ENCODE peak calls at places on chromosome 14, in ten cellular contexts. One of them, this sample, is unnamed.

GRCh38 chr14:52111583-52111982 is 42.7 kb upstream of the NID2 start:
- DNase-seq in epithelial cell of esophagus: peak
- DNase-seq in CD8-positive, alpha-beta memory T cell: no peak
- DNase-seq in lower lobe of right lung: no peak
- DNase-seq in MM.1S: no peak
- DNase-seq in fibroblast of pulmonary artery: peak
- DNase-seq in fibroblast of lung: peak
- DNase-seq in astrocyte of the spinal cord: peak
- DNase-seq in bronchial epithelial cell: peak
- DNase-seq in mucosa of descending colon: no peak
- DNase-seq in this sample: no peak

GRCh38 chr14:101634453-101635237 is 73.3 kb downstream of the DIO3 start:
- DNase-seq in epithelial cell of esophagus: no peak
- DNase-seq in CD8-positive, alpha-beta memory T cell: no peak
- DNase-seq in lower lobe of right lung: no peak
- DNase-seq in MM.1S: no peak
- DNase-seq in fibroblast of pulmonary artery: no peak
- DNase-seq in fibroblast of lung: no peak
- DNase-seq in astrocyte of the spinal cord: no peak
- DNase-seq in bronchial epithelial cell: no peak
- DNase-seq in mucosa of descending colon: no peak
- DNase-seq in this sample: no peak

GRCh38 chr14:104732355-104732804 is 8.4 kb downstream of the ADSS1 start:
- DNase-seq in epithelial cell of esophagus: peak
- DNase-seq in CD8-positive, alpha-beta memory T cell: no peak
- DNase-seq in lower lobe of right lung: peak
- DNase-seq in MM.1S: no peak
- DNase-seq in fibroblast of pulmonary artery: no peak
- DNase-seq in fibroblast of lung: no peak
- DNase-seq in astrocyte of the spinal cord: no peak
- DNase-seq in bronchial epithelial cell: peak
- DNase-seq in mucosa of descending colon: peak
- DNase-seq in this sample: peak

GRCh38 chr14:98754343-98755025 is 517.5 kb downstream of the BCL11B start:
- DNase-seq in epithelial cell of esophagus: peak
- DNase-seq in CD8-positive, alpha-beta memory T cell: no peak
- DNase-seq in lower lobe of right lung: no peak
- DNase-seq in MM.1S: no peak
- DNase-seq in fibroblast of pulmonary artery: no peak
- DNase-seq in fibroblast of lung: no peak
- DNase-seq in astrocyte of the spinal cord: peak
- DNase-seq in bronchial epithelial cell: peak
- DNase-seq in mucosa of descending colon: no peak
- DNase-seq in this sample: no peak

GRCh38 chr14:90381999-90382451 is 14.8 kb upstream of the CALM1 start:
- DNase-seq in epithelial cell of esophagus: no peak
- DNase-seq in CD8-positive, alpha-beta memory T cell: peak
- DNase-seq in lower lobe of right lung: peak
- DNase-seq in MM.1S: no peak
- DNase-seq in fibroblast of pulmonary artery: no peak
- DNase-seq in fibroblast of lung: no peak
- DNase-seq in astrocyte of the spinal cord: no peak
- DNase-seq in bronchial epithelial cell: peak
- DNase-seq in mucosa of descending colon: peak
- DNase-seq in this sample: peak

GRCh38 chr14:68564826-68565760 is 227.8 kb downstream of the ZFP36L1 start:
- DNase-seq in epithelial cell of esophagus: peak
- DNase-seq in CD8-positive, alpha-beta memory T cell: no peak
- DNase-seq in lower lobe of right lung: no peak
- DNase-seq in MM.1S: no peak
- DNase-seq in fibroblast of pulmonary artery: peak
- DNase-seq in fibroblast of lung: no peak
- DNase-seq in astrocyte of the spinal cord: no peak
- DNase-seq in bronchial epithelial cell: no peak
- DNase-seq in mucosa of descending colon: no peak
- DNase-seq in this sample: no peak

GRCh38 chr14:35112641-35113040 is 9.1 kb downstream of the PPP2R3C start:
- DNase-seq in epithelial cell of esophagus: no peak
- DNase-seq in CD8-positive, alpha-beta memory T cell: no peak
- DNase-seq in lower lobe of right lung: no peak
- DNase-seq in MM.1S: no peak
- DNase-seq in fibroblast of pulmonary artery: no peak
- DNase-seq in fibroblast of lung: no peak
- DNase-seq in astrocyte of the spinal cord: no peak
- DNase-seq in bronchial epithelial cell: no peak
- DNase-seq in mucosa of descending colon: no peak
- DNase-seq in this sample: no peak

GRCh38 chr14:73599494-73599893 is 7.8 kb downstream of the ACOT4 start:
- DNase-seq in epithelial cell of esophagus: no peak
- DNase-seq in CD8-positive, alpha-beta memory T cell: no peak
- DNase-seq in lower lobe of right lung: no peak
- DNase-seq in MM.1S: no peak
- DNase-seq in fibroblast of pulmonary artery: no peak
- DNase-seq in fibroblast of lung: no peak
- DNase-seq in astrocyte of the spinal cord: no peak
- DNase-seq in bronchial epithelial cell: no peak
- DNase-seq in mucosa of descending colon: peak
- DNase-seq in this sample: no peak

GRCh38 chr14:39320318-39320717 is 86.6 kb downstream of the MIA2 start:
- DNase-seq in epithelial cell of esophagus: no peak
- DNase-seq in CD8-positive, alpha-beta memory T cell: no peak
- DNase-seq in lower lobe of right lung: no peak
- DNase-seq in MM.1S: no peak
- DNase-seq in fibroblast of pulmonary artery: peak
- DNase-seq in fibroblast of lung: peak
- DNase-seq in astrocyte of the spinal cord: no peak
- DNase-seq in bronchial epithelial cell: no peak
- DNase-seq in mucosa of descending colon: no peak
- DNase-seq in this sample: no peak

GRCh38 chr14:100815478-100816285 is 10.2 kb upstream of the MEG3 start:
- DNase-seq in epithelial cell of esophagus: no peak
- DNase-seq in CD8-positive, alpha-beta memory T cell: no peak
- DNase-seq in lower lobe of right lung: no peak
- DNase-seq in MM.1S: no peak
- DNase-seq in fibroblast of pulmonary artery: peak
- DNase-seq in fibroblast of lung: peak
- DNase-seq in astrocyte of the spinal cord: peak
- DNase-seq in bronchial epithelial cell: no peak
- DNase-seq in mucosa of descending colon: no peak
- DNase-seq in this sample: no peak

GRCh38 chr14:93857500-93857899 is 69.2 kb upstream of the PRIMA1 start:
- DNase-seq in epithelial cell of esophagus: no peak
- DNase-seq in CD8-positive, alpha-beta memory T cell: no peak
- DNase-seq in lower lobe of right lung: no peak
- DNase-seq in MM.1S: no peak
- DNase-seq in fibroblast of pulmonary artery: no peak
- DNase-seq in fibroblast of lung: no peak
- DNase-seq in astrocyte of the spinal cord: no peak
- DNase-seq in bronchial epithelial cell: no peak
- DNase-seq in mucosa of descending colon: no peak
- DNase-seq in this sample: no peak

GRCh38 chr14:25607095-25607657 is 557.2 kb upstream of the STXBP6 start:
- DNase-seq in epithelial cell of esophagus: no peak
- DNase-seq in CD8-positive, alpha-beta memory T cell: no peak
- DNase-seq in lower lobe of right lung: no peak
- DNase-seq in MM.1S: no peak
- DNase-seq in fibroblast of pulmonary artery: no peak
- DNase-seq in fibroblast of lung: no peak
- DNase-seq in astrocyte of the spinal cord: no peak
- DNase-seq in bronchial epithelial cell: no peak
- DNase-seq in mucosa of descending colon: no peak
- DNase-seq in this sample: no peak

GRCh38 chr14:103104654-103105511 is 10.4 kb downstream of the EXOC3L4 start:
- DNase-seq in epithelial cell of esophagus: peak
- DNase-seq in CD8-positive, alpha-beta memory T cell: peak
- DNase-seq in lower lobe of right lung: peak
- DNase-seq in MM.1S: peak
- DNase-seq in fibroblast of pulmonary artery: peak
- DNase-seq in fibroblast of lung: peak
- DNase-seq in astrocyte of the spinal cord: peak
- DNase-seq in bronchial epithelial cell: no peak
- DNase-seq in mucosa of descending colon: peak
- DNase-seq in this sample: no peak

GRCh38 chr14:100147181-100147631 is 12.2 kb downstream of the DEGS2 start:
- DNase-seq in epithelial cell of esophagus: no peak
- DNase-seq in CD8-positive, alpha-beta memory T cell: peak
- DNase-seq in lower lobe of right lung: peak
- DNase-seq in MM.1S: no peak
- DNase-seq in fibroblast of pulmonary artery: no peak
- DNase-seq in fibroblast of lung: no peak
- DNase-seq in astrocyte of the spinal cord: no peak
- DNase-seq in bronchial epithelial cell: no peak
- DNase-seq in mucosa of descending colon: no peak
- DNase-seq in this sample: no peak

DNA sequence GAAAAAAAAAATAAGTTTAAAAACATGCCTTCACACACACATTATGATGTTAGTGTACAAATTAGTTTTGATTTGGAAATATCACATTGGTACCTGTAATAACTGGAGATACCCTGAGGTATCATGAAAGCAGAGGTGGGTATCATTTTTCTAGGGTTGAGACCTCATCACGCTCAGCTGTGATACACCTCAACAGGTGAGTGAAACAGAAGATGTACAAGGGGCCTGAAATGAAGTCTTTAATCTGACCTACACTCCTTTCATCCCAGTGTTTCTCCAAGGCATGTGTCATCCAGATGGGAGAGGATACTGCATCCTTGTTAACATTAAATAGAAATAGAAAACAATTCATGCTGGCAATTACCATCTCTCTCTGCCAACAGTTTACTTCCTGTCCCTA is 7.4 kb downstream of the BMP4 start:
- DNase-seq in epithelial cell of esophagus: no peak
- DNase-seq in CD8-positive, alpha-beta memory T cell: no peak
- DNase-seq in lower lobe of right lung: no peak
- DNase-seq in MM.1S: no peak
- DNase-seq in fibroblast of pulmonary artery: no peak
- DNase-seq in fibroblast of lung: no peak
- DNase-seq in astrocyte of the spinal cord: no peak
- DNase-seq in bronchial epithelial cell: no peak
- DNase-seq in mucosa of descending colon: no peak
- DNase-seq in this sample: no peak
- H3K4me3 ChIP-seq in epithelial cell of esophagus: no peak
- H3K4me3 ChIP-seq in CD8-positive, alpha-beta memory T cell: no peak
- H3K4me3 ChIP-seq in lower lobe of right lung: no peak
- H3K4me3 ChIP-seq in MM.1S: no peak
- H3K4me3 ChIP-seq in fibroblast of pulmonary artery: no peak
- H3K4me3 ChIP-seq in fibroblast of lung: no peak
- H3K4me3 ChIP-seq in astrocyte of the spinal cord: no peak
- H3K4me3 ChIP-seq in bronchial epithelial cell: no peak
- H3K4me3 ChIP-seq in mucosa of descending colon: no peak
- H3K4me3 ChIP-seq in this sample: no peak

DNA sequence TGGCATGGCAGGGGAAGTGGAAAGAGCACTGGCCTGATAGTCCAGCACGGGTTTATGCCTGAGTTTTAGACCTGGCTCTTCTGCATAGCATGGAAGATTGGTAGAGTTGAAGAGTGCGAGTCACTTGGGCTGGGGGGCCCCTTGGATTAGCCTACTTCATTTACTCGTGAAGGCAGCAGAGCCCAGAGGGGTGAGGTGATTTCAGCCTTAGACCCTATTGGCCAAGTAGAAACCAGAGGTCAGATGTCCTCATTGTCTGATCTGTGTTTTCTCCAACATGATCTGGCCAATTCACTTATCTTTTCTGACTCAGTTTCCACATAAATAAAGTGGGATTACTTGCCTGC is 1.9 kb downstream of the PLEKHG3 start:
- DNase-seq in epithelial cell of esophagus: no peak
- DNase-seq in CD8-positive, alpha-beta memory T cell: no peak
- DNase-seq in lower lobe of right lung: no peak
- DNase-seq in MM.1S: no peak
- DNase-seq in fibroblast of pulmonary artery: no peak
- DNase-seq in fibroblast of lung: no peak
- DNase-seq in astrocyte of the spinal cord: no peak
- DNase-seq in bronchial epithelial cell: no peak
- DNase-seq in mucosa of descending colon: no peak
- DNase-seq in this sample: no peak
- H3K4me3 ChIP-seq in epithelial cell of esophagus: peak
- H3K4me3 ChIP-seq in CD8-positive, alpha-beta memory T cell: no peak
- H3K4me3 ChIP-seq in lower lobe of right lung: peak
- H3K4me3 ChIP-seq in MM.1S: no peak
- H3K4me3 ChIP-seq in fibroblast of pulmonary artery: no peak
- H3K4me3 ChIP-seq in fibroblast of lung: no peak
- H3K4me3 ChIP-seq in astrocyte of the spinal cord: no peak
- H3K4me3 ChIP-seq in bronchial epithelial cell: peak
- H3K4me3 ChIP-seq in mucosa of descending colon: no peak
- H3K4me3 ChIP-seq in this sample: peak

GRCh38 chr14:20622816-20623291 is 18.6 kb downstream of the OR6S1 start:
- DNase-seq in epithelial cell of esophagus: no peak
- DNase-seq in CD8-positive, alpha-beta memory T cell: no peak
- DNase-seq in lower lobe of right lung: no peak
- DNase-seq in MM.1S: no peak
- DNase-seq in fibroblast of pulmonary artery: no peak
- DNase-seq in fibroblast of lung: no peak
- DNase-seq in astrocyte of the spinal cord: no peak
- DNase-seq in bronchial epithelial cell: no peak
- DNase-seq in mucosa of descending colon: no peak
- DNase-seq in this sample: no peak
- H3K4me3 ChIP-seq in epithelial cell of esophagus: no peak
- H3K4me3 ChIP-seq in CD8-positive, alpha-beta memory T cell: no peak
- H3K4me3 ChIP-seq in lower lobe of right lung: peak
- H3K4me3 ChIP-seq in MM.1S: no peak
- H3K4me3 ChIP-seq in fibroblast of pulmonary artery: no peak
- H3K4me3 ChIP-seq in fibroblast of lung: no peak
- H3K4me3 ChIP-seq in astrocyte of the spinal cord: no peak
- H3K4me3 ChIP-seq in bronchial epithelial cell: no peak
- H3K4me3 ChIP-seq in mucosa of descending colon: no peak
- H3K4me3 ChIP-seq in this sample: no peak

GRCh38 chr14:23485311-23485710 is 15.8 kb downstream of the NGDN start:
- DNase-seq in epithelial cell of esophagus: no peak
- DNase-seq in CD8-positive, alpha-beta memory T cell: no peak
- DNase-seq in lower lobe of right lung: no peak
- DNase-seq in MM.1S: no peak
- DNase-seq in fibroblast of pulmonary artery: no peak
- DNase-seq in fibroblast of lung: no peak
- DNase-seq in astrocyte of the spinal cord: no peak
- DNase-seq in bronchial epithelial cell: no peak
- DNase-seq in mucosa of descending colon: no peak
- DNase-seq in this sample: no peak

GRCh38 chr14:23481992-23482813 is 12.7 kb downstream of the NGDN start:
- DNase-seq in epithelial cell of esophagus: no peak
- DNase-seq in CD8-positive, alpha-beta memory T cell: no peak
- DNase-seq in lower lobe of right lung: no peak
- DNase-seq in MM.1S: no peak
- DNase-seq in fibroblast of pulmonary artery: no peak
- DNase-seq in fibroblast of lung: no peak
- DNase-seq in astrocyte of the spinal cord: no peak
- DNase-seq in bronchial epithelial cell: no peak
- DNase-seq in mucosa of descending colon: no peak
- DNase-seq in this sample: no peak

GRCh38 chr14:23481362-23481970 is 12.0 kb downstream of the NGDN start:
- DNase-seq in epithelial cell of esophagus: peak
- DNase-seq in CD8-positive, alpha-beta memory T cell: no peak
- DNase-seq in lower lobe of right lung: no peak
- DNase-seq in MM.1S: no peak
- DNase-seq in fibroblast of pulmonary artery: peak
- DNase-seq in fibroblast of lung: peak
- DNase-seq in astrocyte of the spinal cord: peak
- DNase-seq in bronchial epithelial cell: peak
- DNase-seq in mucosa of descending colon: no peak
- DNase-seq in this sample: no peak

GRCh38 chr14:23483216-23483854 is 13.8 kb downstream of the NGDN start:
- DNase-seq in epithelial cell of esophagus: peak
- DNase-seq in CD8-positive, alpha-beta memory T cell: no peak
- DNase-seq in lower lobe of right lung: no peak
- DNase-seq in MM.1S: no peak
- DNase-seq in fibroblast of pulmonary artery: peak
- DNase-seq in fibroblast of lung: peak
- DNase-seq in astrocyte of the spinal cord: no peak
- DNase-seq in bronchial epithelial cell: no peak
- DNase-seq in mucosa of descending colon: no peak
- DNase-seq in this sample: no peak

GRCh38 chr14:23482814-23483128 is 13.3 kb downstream of the NGDN start:
- DNase-seq in epithelial cell of esophagus: no peak
- DNase-seq in CD8-positive, alpha-beta memory T cell: no peak
- DNase-seq in lower lobe of right lung: no peak
- DNase-seq in MM.1S: no peak
- DNase-seq in fibroblast of pulmonary artery: no peak
- DNase-seq in fibroblast of lung: no peak
- DNase-seq in astrocyte of the spinal cord: no peak
- DNase-seq in bronchial epithelial cell: no peak
- DNase-seq in mucosa of descending colon: no peak
- DNase-seq in this sample: no peak
- H3K4me3 ChIP-seq in epithelial cell of esophagus: no peak
- H3K4me3 ChIP-seq in CD8-positive, alpha-beta memory T cell: no peak
- H3K4me3 ChIP-seq in lower lobe of right lung: no peak
- H3K4me3 ChIP-seq in MM.1S: no peak
- H3K4me3 ChIP-seq in fibroblast of pulmonary artery: no peak
- H3K4me3 ChIP-seq in fibroblast of lung: no peak
- H3K4me3 ChIP-seq in astrocyte of the spinal cord: no peak
- H3K4me3 ChIP-seq in bronchial epithelial cell: no peak
- H3K4me3 ChIP-seq in mucosa of descending colon: no peak
- H3K4me3 ChIP-seq in this sample: no peak

This sample was measured in tibial artery.